ENCODE peak calls at places on chromosomes 13 and 19, in seven cellular contexts. A, F, K, N, U, I and L are unnamed samples. For H3K4me1, the result is how much of the 10 kb centered on the place peaks cover.

GRCh38 chr19:16338470-16339360 is 14.1 kb downstream of the KLF2 start:
- DNase-seq in A (no peak), F (peak), K (peak), N (peak), U (no peak), I (no peak), L (peak)

GRCh38 chr13:77751513-77752456 is 54.3 kb downstream of the SLAIN1 start:
- DNase-seq in A (peak), F (no peak), K (peak), N (peak), U (no peak), I (no peak), L (no peak)

GRCh38 chr19:4343845-4344713 is 717 bp downstream of the MPND start:
- DNase-seq in A (peak), F (no peak), K (no peak), N (no peak), U (no peak), I (no peak), L (no peak)

GRCh38 chr13:110215606-110216005 is 91.4 kb downstream of the COL4A1 start:
- DNase-seq in A (no peak), F (no peak), K (no peak), N (no peak), U (no peak), I (no peak), L (no peak)

GRCh38 chr13:43058318-43058674 is 34.9 kb downstream of the DNAJC15 start:
- DNase-seq in A (no peak), F (no peak), K (peak), N (peak), U (no peak), I (no peak), L (no peak)

GRCh38 chr19:33202546-33203507 is 8.7 kb downstream of the LRP3 start:
- DNase-seq in A (no peak), F (no peak), K (no peak), N (no peak), U (no peak), I (no peak), L (no peak)

GRCh38 chr19:19361075-19361594 is 40.5 kb downstream of the MAU2 start:
- DNase-seq in A (peak), F (peak), K (peak), N (peak), U (peak), I (peak), L (peak)

GRCh38 chr13:29511980-29512379 is 83.5 kb downstream of the SLC7A1 start:
- DNase-seq in A (no peak), F (no peak), K (no peak), N (peak), U (no peak), I (no peak), L (no peak)

GRCh38 chr13:112250788-112251445 is 125.2 kb upstream of the SPACA7 start:
- DNase-seq in A (no peak), F (no peak), K (no peak), N (no peak), U (no peak), I (no peak), L (no peak)

GRCh38 chr19:11200015-11200574 is 2.8 kb upstream of the KANK2 start:
- DNase-seq in A (no peak), F (no peak), K (no peak), N (no peak), U (no peak), I (no peak), L (no peak)

GRCh38 chr19:1929051-1929742 is 11.8 kb upstream of the CSNK1G2 start:
- DNase-seq in A (peak), F (peak), K (peak), N (peak), U (no peak), I (peak), L (peak)

GRCh38 chr19:13056052-13056660 is 46.5 kb downstream of the LYL1 start:
- DNase-seq in A (no peak), F (no peak), K (no peak), N (peak), U (peak), I (peak), L (peak)

GRCh38 chr19:38294090-38294489 is 10.0 kb upstream of the C19orf33 start:
- DNase-seq in A (no peak), F (no peak), K (no peak), N (no peak), U (no peak), I (no peak), L (no peak)

GRCh38 chr13:97434417-97435296 is 688 bp downstream of the RAP2A start:
- DNase-seq in A (peak), F (peak), K (peak), N (peak), U (peak), I (peak), L (peak)

GRCh38 chr13:82147526-82147925 is 1734.7 kb downstream of the SLITRK1 start:
- DNase-seq in A (no peak), F (no peak), K (no peak), N (no peak), U (no peak), I (no peak), L (no peak)

GRCh38 chr13:113810640-113811039 is 51.6 kb downstream of the TMEM255B start:
- DNase-seq in A (no peak), F (peak), K (no peak), N (no peak), U (no peak), I (no peak), L (no peak)

GRCh38 chr13:113809934-113810333 is 50.9 kb downstream of the TMEM255B start:
- DNase-seq in A (no peak), F (peak), K (no peak), N (no peak), U (no peak), I (no peak), L (no peak)

GRCh38 chr13:113813070-113813748 is 50.7 kb downstream of the GAS6 start:
- DNase-seq in A (no peak), F (peak), K (no peak), N (no peak), U (no peak), I (no peak), L (no peak)

GRCh38 chr13:113812140-113813036 is 51.5 kb downstream of the GAS6 start:
- DNase-seq in A (no peak), F (peak), K (no peak), N (no peak), U (no peak), I (no peak), L (no peak)

GRCh38 chr13:113811081-113811928 is 52.3 kb downstream of the TMEM255B start:
- DNase-seq in A (no peak), F (peak), K (no peak), N (no peak), U (no peak), I (no peak), L (no peak)
- H3K4me1 ChIP-seq in A (under half), F (under half), K (under half), N (under half), U (under half), I (under half), L (under half)

GRCh38 chr19:7718668-7719067 is 13.2 kb downstream of the CLEC4G start:
- DNase-seq in A (no peak), F (no peak), K (no peak), N (no peak), U (no peak), I (no peak), L (no peak)
- H3K4me1 ChIP-seq in A (under half), F (under half), K (under half), N (under half), U (under half), I (under half), L (under half)

DNA sequence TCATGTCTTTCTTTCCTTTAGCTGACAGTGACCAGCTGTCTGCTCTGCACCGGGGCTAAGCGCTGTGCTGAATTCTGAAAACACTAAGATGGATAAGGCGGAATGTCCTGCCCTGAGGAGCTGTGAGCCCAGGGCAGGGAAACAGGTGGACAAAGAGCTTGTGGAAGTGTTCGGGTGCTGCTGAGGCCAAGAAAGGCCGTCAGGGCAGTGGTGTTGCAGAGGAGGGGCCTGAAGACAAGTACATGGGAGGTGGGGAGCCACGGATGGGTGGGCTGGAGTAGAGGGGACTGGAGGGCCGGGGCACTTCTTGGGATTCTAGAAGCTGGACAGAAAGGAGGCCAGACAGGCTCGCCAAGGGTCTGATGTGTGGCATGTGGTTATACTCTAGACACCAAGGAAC is 66.2 kb upstream of the GPR183 start:
- DNase-seq in A (no peak), F (no peak), K (no peak), N (no peak), U (peak), I (no peak), L (no peak)
- H3K4me1 ChIP-seq in A (under half), F (under half), K (under half), N (under half), U (under half), I (under half), L (under half)

GRCh38 chr19:58514564-58515020 is 2.8 kb upstream of the SLC27A5 start:
- DNase-seq in A (no peak), F (no peak), K (no peak), N (no peak), U (no peak), I (no peak), L (no peak)
- H3K4me1 ChIP-seq in A (under half), F (under half), K (under half), N (under half), U (half or more), I (under half), L (under half)

GRCh38 chr19:29971002-29971401 is 29.0 kb downstream of the URI1 start:
- DNase-seq in A (no peak), F (no peak), K (no peak), N (no peak), U (no peak), I (no peak), L (no peak)
- H3K4me1 ChIP-seq in A (under half), F (half or more), K (under half), N (under half), U (under half), I (under half), L (under half)

DNA sequence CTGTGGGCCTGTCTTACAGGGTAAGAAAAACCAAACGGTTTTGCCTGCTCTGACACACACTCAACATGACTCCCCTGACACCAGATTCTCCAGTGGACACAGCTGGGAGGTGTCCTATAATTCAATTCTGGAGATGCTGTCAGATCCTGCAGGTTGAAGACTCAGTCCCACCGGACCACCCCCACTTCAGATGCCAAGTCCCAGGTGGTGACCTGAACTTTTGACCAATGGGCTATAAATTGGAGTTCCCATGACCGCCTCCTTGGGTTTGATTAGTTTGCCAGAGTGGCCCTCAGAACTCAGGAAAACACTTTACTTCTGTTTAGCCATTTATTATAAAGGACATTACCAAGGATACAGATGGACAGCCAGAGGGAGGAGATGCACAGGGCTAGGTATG is 52.6 kb downstream of the RGCC start:
- DNase-seq in A (no peak), F (no peak), K (no peak), N (no peak), U (no peak), I (no peak), L (no peak)
- H3K4me1 ChIP-seq in A (under half), F (under half), K (under half), N (under half), U (under half), I (under half), L (under half)

GRCh38 chr19:45133661-45134060 is 27.1 kb downstream of the NKPD1 start:
- DNase-seq in A (no peak), F (no peak), K (no peak), N (no peak), U (no peak), I (no peak), L (no peak)

GRCh38 chr19:45137179-45137761 is 23.5 kb downstream of the NKPD1 start:
- DNase-seq in A (peak), F (no peak), K (no peak), N (no peak), U (no peak), I (peak), L (no peak)

GRCh38 chr19:45138303-45138751 is 22.5 kb downstream of the NKPD1 start:
- DNase-seq in A (no peak), F (no peak), K (no peak), N (no peak), U (no peak), I (no peak), L (no peak)

GRCh38 chr19:45136507-45137178 is 24.1 kb downstream of the NKPD1 start:
- DNase-seq in A (peak), F (no peak), K (no peak), N (no peak), U (no peak), I (no peak), L (no peak)

GRCh38 chr19:45135176-45135575 is 25.6 kb downstream of the NKPD1 start:
- DNase-seq in A (no peak), F (no peak), K (no peak), N (no peak), U (no peak), I (no peak), L (no peak)
- H3K4me1 ChIP-seq in A (under half), F (under half), K (under half), N (under half), U (under half), I (under half), L (under half)

GRCh38 chr13:113860579-113861432 is 3.1 kb downstream of the GAS6 start:
- DNase-seq in A (peak), F (no peak), K (no peak), N (no peak), U (peak), I (no peak), L (peak)
- H3K4me1 ChIP-seq in A (half or more), F (half or more), K (under half), N (under half), U (half or more), I (half or more), L (under half)